ENCODE peak calls at places on chromosome 1, in five cellular contexts. G is esophagus muscularis mucosa, A is GM12878, X is IMR-90, H is left ventricle myocardium inferior. L is an unnamed sample.

GRCh38 chr1:12128120-12128519 is 38.7 kb upstream of the TNFRSF1B start:
- DNase-seq in G (no peak), A (no peak), X (no peak), H (no peak), L (no peak)

GRCh38 chr1:100868364-100868995 is 26.2 kb downstream of the EXTL2 start:
- DNase-seq in G (no peak), A (no peak), X (peak; percentile 70), H (no peak), L (no peak)

GRCh38 chr1:19251305-19252196 is at the start of the genes EMC1 and MRTO4:
- DNase-seq in G (peak; percentile 95), A (peak; percentile 65), X (peak; percentile 73), H (peak; percentile 88), L (peak; percentile 88)

GRCh38 chr1:17542696-17543095 is 3.2 kb downstream of the ARHGEF10L start:
- DNase-seq in G (no peak), A (no peak), X (no peak), H (no peak), L (no peak)

GRCh38 chr1:20327467-20327866 is 36.8 kb downstream of the VWA5B1 start:
- DNase-seq in G (no peak), A (no peak), X (no peak), H (no peak), L (no peak)

GRCh38 chr1:16026723-16027484 is 5.1 kb downstream of the CLCNKA start:
- DNase-seq in G (no peak), A (no peak), X (no peak), H (no peak), L (no peak)

GRCh38 chr1:6351480-6352137 is 42.0 kb downstream of the ACOT7 start:
- DNase-seq in G (no peak), A (no peak), X (no peak), H (peak; percentile 60), L (no peak)

GRCh38 chr1:64080947-64081562 is 122.4 kb upstream of the UBE2U start:
- DNase-seq in G (no peak), A (no peak), X (peak; percentile 61), H (no peak), L (no peak)

GRCh38 chr1:111720274-111720976 is 18.8 kb downstream of the INKA2 start:
- DNase-seq in G (no peak), A (no peak), X (no peak), H (peak; percentile 69), L (no peak)

GRCh38 chr1:70358921-70359564 is 4.5 kb upstream of the ANKRD13C start:
- DNase-seq in G (peak; percentile 10), A (no peak), X (peak; percentile 46), H (no peak), L (no peak)

GRCh38 chr1:229364216-229365065 is 21.6 kb upstream of the CCSAP start:
- DNase-seq in G (no peak), A (no peak), X (no peak), H (no peak), L (no peak)

GRCh38 chr1:31760422-31760900 is 3.7 kb downstream of the ADGRB2 start:
- DNase-seq in G (no peak), A (no peak), X (no peak), H (no peak), L (peak; percentile 64)

GRCh38 chr1:231691618-231692259 is 65.1 kb downstream of the DISC1 start:
- DNase-seq in G (no peak), A (no peak), X (peak; percentile 47), H (peak; percentile 38), L (peak; percentile 80)

GRCh38 chr1:40020447-40021085 is 20.0 kb upstream of the CAP1 start:
- DNase-seq in G (no peak), A (no peak), X (peak; percentile 35), H (no peak), L (no peak)

GRCh38 chr1:150544204-150544603 is 5.0 kb upstream of the ADAMTSL4 start:
- DNase-seq in G (no peak), A (no peak), X (no peak), H (no peak), L (no peak)

GRCh38 chr1:60078182-60078581 is 4.6 kb upstream of the C1orf87 start:
- DNase-seq in G (no peak), A (no peak), X (no peak), H (no peak), L (no peak)

GRCh38 chr1:208089971-208090755 is 154.0 kb downstream of the PLXNA2 start:
- DNase-seq in G (no peak), A (no peak), X (peak; percentile 36), H (peak; percentile 53), L (no peak)

GRCh38 chr1:206725053-206725963 is 40.6 kb downstream of the MAPKAPK2 start:
- DNase-seq in G (no peak), A (no peak), X (peak; percentile 51), H (no peak), L (peak; percentile 91)

GRCh38 chr1:214460304-214460916 is 91.0 kb downstream of the PTPN14 start:
- DNase-seq in G (no peak), A (no peak), X (no peak), H (no peak), L (no peak)

GRCh38 chr1:65992160-65993046 is 199.7 kb downstream of the PDE4B start:
- DNase-seq in G (no peak), A (no peak), X (no peak), H (no peak), L (no peak)

GRCh38 chr1:24970399-24970753 is 40.3 kb upstream of the RUNX3 start:
- DNase-seq in G (no peak), A (no peak), X (peak; percentile 75), H (no peak), L (peak; percentile 81)

GRCh38 chr1:18643154-18644012 is 12.7 kb downstream of the PAX7 start:
- DNase-seq in G (no peak), A (no peak), X (no peak), H (no peak), L (no peak)

GRCh38 chr1:187383366-187383765 is 554.6 kb downstream of the PLA2G4A start:
- DNase-seq in G (no peak), A (no peak), X (no peak), H (no peak), L (no peak)

GRCh38 chr1:155085504-155086181 is 7.0 kb downstream of the EFNA3 start:
- DNase-seq in G (no peak), A (no peak), X (peak; percentile 21), H (no peak), L (peak; percentile 72)

GRCh38 chr1:18384477-18384876 is 96.3 kb upstream of the KLHDC7A start:
- DNase-seq in G (no peak), A (no peak), X (no peak), H (no peak), L (peak; percentile 43)

GRCh38 chr1:243264718-243265117 is 8.9 kb downstream of the SDCCAG8 start:
- DNase-seq in G (no peak), A (no peak), X (peak; percentile 91), H (no peak), L (no peak)

GRCh38 chr1:200211157-200211556 is 183.6 kb downstream of the NR5A2 start:
- DNase-seq in G (no peak), A (no peak), X (peak; percentile 95), H (no peak), L (no peak)

GRCh38 chr1:237043846-237044636 is 2.1 kb downstream of the RYR2 start:
- DNase-seq in G (no peak), A (no peak), X (no peak), H (peak; percentile 50), L (peak; percentile 33)

DNA sequence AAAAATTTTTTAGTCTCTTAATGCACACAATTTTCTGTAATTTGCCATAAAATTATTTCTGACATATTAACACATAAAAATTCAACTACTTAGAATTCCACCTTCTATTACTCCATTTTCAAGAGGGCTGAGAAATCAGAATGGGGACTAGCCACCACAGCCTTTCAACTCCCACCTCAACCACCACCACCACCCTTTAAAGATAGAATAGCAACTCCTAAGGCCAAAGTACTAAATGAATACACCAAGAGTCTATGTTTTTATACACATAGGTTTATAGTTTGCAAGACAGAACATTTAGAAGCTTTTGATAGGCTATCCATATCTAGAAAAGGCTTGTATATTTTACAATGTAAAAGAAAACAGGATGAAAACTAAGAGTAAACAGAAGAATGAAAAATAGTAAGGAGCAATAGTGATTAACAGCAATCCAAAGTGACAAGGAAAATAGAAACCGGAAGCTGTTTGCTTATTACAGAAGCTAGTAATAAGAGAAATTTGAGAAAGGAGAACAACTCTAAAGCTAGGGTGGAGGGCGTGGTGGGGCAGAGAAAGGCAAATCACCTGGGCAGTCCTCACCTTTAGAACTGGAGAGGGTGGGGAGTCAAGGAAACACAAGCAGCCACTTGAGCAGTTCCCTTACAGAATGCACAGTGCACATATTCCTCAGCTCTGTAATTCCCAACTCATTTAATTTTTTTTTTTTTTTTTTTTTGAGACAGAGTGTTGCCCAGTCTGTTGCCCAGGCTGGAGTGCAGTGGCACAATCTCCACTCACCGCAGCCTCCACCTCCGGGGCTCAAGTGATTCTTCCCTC is 27.7 kb downstream of the EPS15 start:
- DNase-seq in G (no peak), A (no peak), X (no peak), H (no peak), L (no peak)
- H3K4me3 ChIP-seq in G (no peak overlapping the region), A (peak overlapping the region; percentile 69), X (no peak overlapping the region), H (no peak overlapping the region), L (no peak overlapping the region)

DNA sequence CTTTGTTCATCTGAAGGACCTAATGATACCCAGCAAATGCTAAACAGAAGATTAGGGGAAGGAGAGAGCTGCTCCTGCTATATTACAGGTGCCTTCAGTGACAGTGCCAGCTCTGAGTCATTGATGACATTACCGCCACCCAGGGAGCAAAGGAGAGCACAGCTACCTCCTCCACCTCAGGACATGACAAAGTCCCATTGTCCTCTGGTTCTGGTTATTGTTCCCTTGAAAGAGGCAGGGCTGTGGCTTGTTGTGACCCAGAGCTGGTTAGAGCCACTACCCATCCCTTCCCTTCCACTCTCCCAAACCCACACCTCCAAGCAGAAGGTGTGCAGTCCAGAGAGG is 363.5 kb upstream of the DUSP10 start:
- DNase-seq in G (peak; percentile 70), A (no peak), X (no peak), H (no peak), L (no peak)
- H3K27ac ChIP-seq in G (no peak overlapping the region), A (no peak overlapping the region), X (no peak overlapping the region), H (no peak overlapping the region), L (no peak overlapping the region)

GRCh38 chr1:2808386-2808705 is 6.9 kb upstream of the TTC34 start:
- DNase-seq in G (no peak), A (no peak), X (no peak), H (no peak), L (no peak)
- H3K9me3 ChIP-seq in G (peaks cover 12% of the 10 kb centered on the region), A (no peaks in the 10 kb centered on the region), X (peaks cover 67% of the 10 kb centered on the region), H (peaks cover 15% of the 10 kb centered on the region), L (peaks cover 7% of the 10 kb centered on the region)

GRCh38 chr1:228150458-228151169 is 884 bp downstream of the GJC2 start:
- DNase-seq in G (no peak), A (no peak), X (peak; percentile 86), H (peak; percentile 68), L (no peak)
- H3K4me3 ChIP-seq in G (peak overlapping the region; percentile 44), A (no peak overlapping the region), X (no peak overlapping the region), H (peak overlapping the region; percentile 59), L (peak overlapping the region; percentile 52)

GRCh38 chr1:180043785-180044184 is 89.2 kb downstream of the CEP350 start:
- DNase-seq in G (no peak), A (no peak), X (no peak), H (no peak), L (no peak)
- H3K27ac ChIP-seq in G (no peak overlapping the region), A (no peak overlapping the region), X (peak overlapping the region; percentile 78), H (no peak overlapping the region), L (no peak overlapping the region)

DNA sequence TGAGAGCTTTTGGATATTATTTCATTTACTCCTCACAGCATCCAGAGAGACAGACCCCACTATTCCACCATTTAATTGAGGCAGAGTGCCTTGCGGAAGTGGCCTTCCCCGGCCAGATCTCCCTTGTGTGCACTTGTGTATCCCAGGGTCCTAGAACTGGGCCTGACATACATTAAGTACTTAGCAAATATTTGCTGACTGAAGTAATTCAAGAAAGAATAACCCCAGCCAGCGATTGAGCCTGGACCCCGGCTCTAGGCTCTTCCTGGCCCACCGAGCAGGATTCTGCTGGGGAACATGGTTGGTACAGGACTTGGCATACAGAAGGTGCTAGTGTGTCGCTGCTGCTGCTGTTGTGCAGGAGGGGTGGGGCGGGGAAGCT is 8.4 kb downstream of the DMRTA2 start:
- DNase-seq in G (no peak), A (no peak), X (no peak), H (no peak), L (no peak)
- H3K9me3 ChIP-seq in G (no peaks in the 10 kb centered on the region), A (no peaks in the 10 kb centered on the region), X (peaks cover 3% of the 10 kb centered on the region), H (peaks cover 31% of the 10 kb centered on the region), L (peaks cover 6% of the 10 kb centered on the region)